ENCODE peak calls at places on chromosomes 16 and 17, in ten cellular contexts. One of them, this sample, is unnamed.

GRCh38 chr16:55301385-55302008 is 22.5 kb upstream of the IRX6 start:
- DNase-seq in GM23248: no peak
- DNase-seq in heart right ventricle: no peak
- DNase-seq in left ventricle myocardium inferior: no peak
- DNase-seq in A549: no peak
- DNase-seq in neural progenitor cell: no peak
- DNase-seq in tibial nerve: no peak
- DNase-seq in mesendoderm: no peak
- DNase-seq in ovary: no peak
- DNase-seq in lung: no peak
- DNase-seq in this sample: no peak

GRCh38 chr17:3740611-3741073 is 16.9 kb downstream of the HASPIN start:
- DNase-seq in GM23248: no peak
- DNase-seq in heart right ventricle: no peak
- DNase-seq in left ventricle myocardium inferior: no peak
- DNase-seq in A549: no peak
- DNase-seq in neural progenitor cell: no peak
- DNase-seq in tibial nerve: no peak
- DNase-seq in mesendoderm: peak
- DNase-seq in ovary: no peak
- DNase-seq in lung: no peak
- DNase-seq in this sample: no peak

GRCh38 chr16:81324808-81325207 is 10.0 kb downstream of the GAN start:
- DNase-seq in GM23248: peak
- DNase-seq in heart right ventricle: no peak
- DNase-seq in left ventricle myocardium inferior: no peak
- DNase-seq in A549: no peak
- DNase-seq in neural progenitor cell: no peak
- DNase-seq in tibial nerve: no peak
- DNase-seq in mesendoderm: no peak
- DNase-seq in ovary: no peak
- DNase-seq in lung: no peak
- DNase-seq in this sample: no peak

GRCh38 chr16:31710880-31711279 is 162.7 kb upstream of the ZNF267 start:
- DNase-seq in GM23248: no peak
- DNase-seq in heart right ventricle: no peak
- DNase-seq in left ventricle myocardium inferior: no peak
- DNase-seq in A549: no peak
- DNase-seq in neural progenitor cell: no peak
- DNase-seq in tibial nerve: no peak
- DNase-seq in mesendoderm: no peak
- DNase-seq in ovary: no peak
- DNase-seq in lung: no peak
- DNase-seq in this sample: no peak

GRCh38 chr17:57372156-57372555 is 115.8 kb downstream of the MSI2 start:
- DNase-seq in GM23248: peak
- DNase-seq in heart right ventricle: no peak
- DNase-seq in left ventricle myocardium inferior: no peak
- DNase-seq in A549: peak
- DNase-seq in neural progenitor cell: no peak
- DNase-seq in tibial nerve: no peak
- DNase-seq in mesendoderm: no peak
- DNase-seq in ovary: no peak
- DNase-seq in lung: no peak
- DNase-seq in this sample: no peak

GRCh38 chr17:9999948-10000695 is 95.1 kb upstream of the RCVRN start:
- DNase-seq in GM23248: no peak
- DNase-seq in heart right ventricle: no peak
- DNase-seq in left ventricle myocardium inferior: no peak
- DNase-seq in A549: no peak
- DNase-seq in neural progenitor cell: no peak
- DNase-seq in tibial nerve: no peak
- DNase-seq in mesendoderm: no peak
- DNase-seq in ovary: no peak
- DNase-seq in lung: no peak
- DNase-seq in this sample: no peak

GRCh38 chr17:33127706-33128105 is 136.1 kb downstream of the SPACA3 start:
- DNase-seq in GM23248: peak
- DNase-seq in heart right ventricle: no peak
- DNase-seq in left ventricle myocardium inferior: no peak
- DNase-seq in A549: no peak
- DNase-seq in neural progenitor cell: no peak
- DNase-seq in tibial nerve: no peak
- DNase-seq in mesendoderm: no peak
- DNase-seq in ovary: no peak
- DNase-seq in lung: no peak
- DNase-seq in this sample: peak

GRCh38 chr16:35325936-35326335 is 1866.5 kb downstream of the TP53TG3F start:
- DNase-seq in GM23248: no peak
- DNase-seq in heart right ventricle: no peak
- DNase-seq in left ventricle myocardium inferior: no peak
- DNase-seq in A549: no peak
- DNase-seq in neural progenitor cell: no peak
- DNase-seq in tibial nerve: no peak
- DNase-seq in mesendoderm: no peak
- DNase-seq in ovary: no peak
- DNase-seq in lung: no peak
- DNase-seq in this sample: no peak

GRCh38 chr17:5832886-5833285 is 237.3 kb upstream of the WSCD1 start:
- DNase-seq in GM23248: peak
- DNase-seq in heart right ventricle: no peak
- DNase-seq in left ventricle myocardium inferior: no peak
- DNase-seq in A549: peak
- DNase-seq in neural progenitor cell: peak
- DNase-seq in tibial nerve: no peak
- DNase-seq in mesendoderm: peak
- DNase-seq in ovary: no peak
- DNase-seq in lung: no peak
- DNase-seq in this sample: no peak

GRCh38 chr16:84327926-84328505 is 33.3 kb downstream of the WFDC1 start:
- DNase-seq in GM23248: no peak
- DNase-seq in heart right ventricle: no peak
- DNase-seq in left ventricle myocardium inferior: no peak
- DNase-seq in A549: no peak
- DNase-seq in neural progenitor cell: no peak
- DNase-seq in tibial nerve: no peak
- DNase-seq in mesendoderm: no peak
- DNase-seq in ovary: no peak
- DNase-seq in lung: no peak
- DNase-seq in this sample: no peak

GRCh38 chr16:57781741-57782606 is 20.3 kb downstream of the KIFC3 start:
- DNase-seq in GM23248: peak
- DNase-seq in heart right ventricle: no peak
- DNase-seq in left ventricle myocardium inferior: no peak
- DNase-seq in A549: no peak
- DNase-seq in neural progenitor cell: no peak
- DNase-seq in tibial nerve: no peak
- DNase-seq in mesendoderm: no peak
- DNase-seq in ovary: no peak
- DNase-seq in lung: no peak
- DNase-seq in this sample: no peak

GRCh38 chr17:40935624-40936023 is 1.8 kb downstream of the KRT23 start:
- DNase-seq in GM23248: no peak
- DNase-seq in heart right ventricle: no peak
- DNase-seq in left ventricle myocardium inferior: no peak
- DNase-seq in A549: no peak
- DNase-seq in neural progenitor cell: no peak
- DNase-seq in tibial nerve: no peak
- DNase-seq in mesendoderm: no peak
- DNase-seq in ovary: no peak
- DNase-seq in lung: no peak
- DNase-seq in this sample: no peak

GRCh38 chr17:80195671-80196529 is 24.2 kb downstream of the SGSH start:
- DNase-seq in GM23248: peak
- DNase-seq in heart right ventricle: no peak
- DNase-seq in left ventricle myocardium inferior: no peak
- DNase-seq in A549: no peak
- DNase-seq in neural progenitor cell: peak
- DNase-seq in tibial nerve: no peak
- DNase-seq in mesendoderm: peak
- DNase-seq in ovary: no peak
- DNase-seq in lung: no peak
- DNase-seq in this sample: no peak

DNA sequence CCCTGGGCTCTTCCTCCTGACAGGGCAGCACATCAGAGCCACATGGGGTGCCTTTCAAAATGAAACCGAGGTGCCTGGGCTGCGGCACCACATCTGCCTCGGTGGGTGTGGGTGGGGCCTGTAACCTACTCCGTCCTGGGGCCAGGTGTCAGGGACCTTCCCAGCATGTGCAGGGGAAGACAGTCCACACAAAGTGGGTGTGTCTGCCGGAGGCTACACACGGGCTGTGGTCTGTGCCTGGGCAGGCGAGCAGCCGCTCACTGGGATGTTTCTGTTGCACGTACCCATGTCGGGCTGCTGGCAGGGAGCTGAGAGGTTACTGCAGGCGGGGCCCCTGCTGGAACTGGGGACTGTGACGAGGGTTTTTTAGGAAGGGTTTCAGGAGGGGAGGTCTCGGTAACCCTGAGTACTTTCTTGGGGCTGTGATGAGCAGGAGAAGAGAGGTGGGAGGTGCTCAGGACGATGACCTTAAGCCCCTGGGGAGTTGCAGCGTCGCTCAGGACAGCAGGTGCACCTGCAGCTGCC is 351.2 kb downstream of the SEC14L1 start:
- DNase-seq in GM23248: no peak
- DNase-seq in heart right ventricle: no peak
- DNase-seq in left ventricle myocardium inferior: peak
- DNase-seq in A549: no peak
- DNase-seq in neural progenitor cell: no peak
- DNase-seq in tibial nerve: no peak
- DNase-seq in mesendoderm: no peak
- DNase-seq in ovary: peak
- DNase-seq in lung: no peak
- DNase-seq in this sample: no peak
- H3K27ac ChIP-seq in GM23248: no peak
- H3K27ac ChIP-seq in heart right ventricle: no peak
- H3K27ac ChIP-seq in left ventricle myocardium inferior: no peak
- H3K27ac ChIP-seq in A549: no peak
- H3K27ac ChIP-seq in neural progenitor cell: no peak
- H3K27ac ChIP-seq in tibial nerve: no peak
- H3K27ac ChIP-seq in mesendoderm: no peak
- H3K27ac ChIP-seq in ovary: no peak
- H3K27ac ChIP-seq in lung: peak
- H3K27ac ChIP-seq in this sample: no peak

GRCh38 chr16:75780669-75781068 is 54.4 kb upstream of the CPHXL start:
- DNase-seq in GM23248: no peak
- DNase-seq in heart right ventricle: no peak
- DNase-seq in left ventricle myocardium inferior: no peak
- DNase-seq in A549: no peak
- DNase-seq in neural progenitor cell: no peak
- DNase-seq in tibial nerve: no peak
- DNase-seq in mesendoderm: no peak
- DNase-seq in ovary: no peak
- DNase-seq in lung: no peak
- DNase-seq in this sample: no peak
- H3K27ac ChIP-seq in GM23248: no peak
- H3K27ac ChIP-seq in heart right ventricle: no peak
- H3K27ac ChIP-seq in left ventricle myocardium inferior: no peak
- H3K27ac ChIP-seq in A549: no peak
- H3K27ac ChIP-seq in neural progenitor cell: no peak
- H3K27ac ChIP-seq in tibial nerve: no peak
- H3K27ac ChIP-seq in mesendoderm: no peak
- H3K27ac ChIP-seq in ovary: no peak
- H3K27ac ChIP-seq in lung: no peak
- H3K27ac ChIP-seq in this sample: no peak

GRCh38 chr16:69376393-69377059 is 9.3 kb downstream of the TERF2 start:
- DNase-seq in GM23248: no peak
- DNase-seq in heart right ventricle: no peak
- DNase-seq in left ventricle myocardium inferior: no peak
- DNase-seq in A549: no peak
- DNase-seq in neural progenitor cell: no peak
- DNase-seq in tibial nerve: no peak
- DNase-seq in mesendoderm: no peak
- DNase-seq in ovary: no peak
- DNase-seq in lung: no peak
- DNase-seq in this sample: no peak

GRCh38 chr16:69371564-69371963 is 14.2 kb downstream of the TERF2 start:
- DNase-seq in GM23248: no peak
- DNase-seq in heart right ventricle: no peak
- DNase-seq in left ventricle myocardium inferior: no peak
- DNase-seq in A549: no peak
- DNase-seq in neural progenitor cell: no peak
- DNase-seq in tibial nerve: no peak
- DNase-seq in mesendoderm: no peak
- DNase-seq in ovary: no peak
- DNase-seq in lung: no peak
- DNase-seq in this sample: no peak

GRCh38 chr16:69367980-69368379 is 16.4 kb upstream of the TMED6 start:
- DNase-seq in GM23248: peak
- DNase-seq in heart right ventricle: no peak
- DNase-seq in left ventricle myocardium inferior: no peak
- DNase-seq in A549: no peak
- DNase-seq in neural progenitor cell: no peak
- DNase-seq in tibial nerve: no peak
- DNase-seq in mesendoderm: no peak
- DNase-seq in ovary: no peak
- DNase-seq in lung: no peak
- DNase-seq in this sample: no peak

GRCh38 chr16:69378036-69378435 is 7.8 kb downstream of the TERF2 start:
- DNase-seq in GM23248: no peak
- DNase-seq in heart right ventricle: no peak
- DNase-seq in left ventricle myocardium inferior: no peak
- DNase-seq in A549: no peak
- DNase-seq in neural progenitor cell: no peak
- DNase-seq in tibial nerve: no peak
- DNase-seq in mesendoderm: no peak
- DNase-seq in ovary: no peak
- DNase-seq in lung: no peak
- DNase-seq in this sample: no peak

DNA sequence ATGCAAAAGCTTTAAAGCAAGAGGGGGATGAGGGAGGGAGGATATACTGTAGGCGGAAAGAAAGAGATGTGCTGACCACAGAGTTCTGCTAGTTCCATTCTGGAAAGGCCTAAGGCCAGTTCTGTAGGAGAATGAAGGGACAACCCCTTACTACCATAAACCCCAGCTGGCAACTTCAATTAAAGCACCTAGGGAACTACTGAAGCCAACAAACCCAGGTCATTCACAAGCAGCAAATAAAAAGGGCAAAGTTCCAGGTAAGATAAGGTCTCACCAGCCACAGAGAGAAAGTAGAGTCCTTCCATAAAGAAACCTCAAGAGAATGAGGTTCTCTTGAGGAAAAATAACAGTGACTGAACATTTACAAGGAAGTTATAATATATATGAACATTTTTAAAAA is 12.8 kb downstream of the TERF2 start:
- DNase-seq in GM23248: no peak
- DNase-seq in heart right ventricle: no peak
- DNase-seq in left ventricle myocardium inferior: no peak
- DNase-seq in A549: no peak
- DNase-seq in neural progenitor cell: no peak
- DNase-seq in tibial nerve: no peak
- DNase-seq in mesendoderm: no peak
- DNase-seq in ovary: no peak
- DNase-seq in lung: no peak
- DNase-seq in this sample: no peak
- H3K27ac ChIP-seq in GM23248: no peak
- H3K27ac ChIP-seq in heart right ventricle: no peak
- H3K27ac ChIP-seq in left ventricle myocardium inferior: no peak
- H3K27ac ChIP-seq in A549: no peak
- H3K27ac ChIP-seq in neural progenitor cell: no peak
- H3K27ac ChIP-seq in tibial nerve: peak
- H3K27ac ChIP-seq in mesendoderm: no peak
- H3K27ac ChIP-seq in ovary: no peak
- H3K27ac ChIP-seq in lung: no peak
- H3K27ac ChIP-seq in this sample: no peak

GRCh38 chr17:68775969-68776368 is 174.8 kb upstream of the FAM20A start:
- DNase-seq in GM23248: no peak
- DNase-seq in heart right ventricle: no peak
- DNase-seq in left ventricle myocardium inferior: no peak
- DNase-seq in A549: no peak
- DNase-seq in neural progenitor cell: no peak
- DNase-seq in tibial nerve: no peak
- DNase-seq in mesendoderm: no peak
- DNase-seq in ovary: no peak
- DNase-seq in lung: no peak
- DNase-seq in this sample: no peak
- H3K27ac ChIP-seq in GM23248: peak
- H3K27ac ChIP-seq in heart right ventricle: peak
- H3K27ac ChIP-seq in left ventricle myocardium inferior: peak
- H3K27ac ChIP-seq in A549: no peak
- H3K27ac ChIP-seq in neural progenitor cell: no peak
- H3K27ac ChIP-seq in tibial nerve: peak
- H3K27ac ChIP-seq in mesendoderm: no peak
- H3K27ac ChIP-seq in ovary: no peak
- H3K27ac ChIP-seq in lung: no peak
- H3K27ac ChIP-seq in this sample: no peak

This sample was measured in caudate nucleus.